ENCODE peak calls at places on chromosomes 16 and 17, in six cellular contexts. J, Z, G, Q, L and A are unnamed samples.
A peak's percentile ranks its signal among the peaks of the same experiment; 100 is the strongest.

GRCh38 chr17:69223809-69224208 is 4.8 kb downstream of the ABCA10 start:
- DNase-seq in J (no peak), Z (no peak), G (no peak), Q (no peak), L (no peak), A (peak; percentile 61)

GRCh38 chr16:55411231-55411630 is 67.8 kb upstream of the MMP2 start:
- DNase-seq in J (no peak), Z (no peak), G (no peak), Q (no peak), L (no peak), A (no peak)

GRCh38 chr17:55774834-55775233 is 24.0 kb downstream of the PCTP start:
- DNase-seq in J (no peak), Z (peak; percentile 54), G (no peak), Q (no peak), L (no peak), A (no peak)

GRCh38 chr17:8332688-8333087 is 7.0 kb upstream of the ODF4 start:
- DNase-seq in J (no peak), Z (no peak), G (no peak), Q (no peak), L (no peak), A (no peak)

GRCh38 chr17:44901323-44901965 is 2.2 kb upstream of the EFTUD2 start:
- DNase-seq in J (no peak), Z (no peak), G (no peak), Q (no peak), L (no peak), A (peak; percentile 76)

GRCh38 chr17:81241648-81242420 is 2.7 kb downstream of the NDUFAF8 start:
- DNase-seq in J (no peak), Z (peak; percentile 72), G (peak; percentile 51), Q (peak; percentile 61), L (no peak), A (peak; percentile 30)

GRCh38 chr16:77660311-77660710 is 62.0 kb upstream of the NUDT7 start:
- DNase-seq in J (no peak), Z (peak; percentile 24), G (no peak), Q (no peak), L (no peak), A (peak; percentile 52)

GRCh38 chr16:13337482-13337881 is 436.1 kb downstream of the SHISA9 start:
- DNase-seq in J (no peak), Z (no peak), G (no peak), Q (no peak), L (no peak), A (no peak)

GRCh38 chr17:42463976-42464400 is 5.3 kb downstream of the ATP6V0A1 start:
- DNase-seq in J (no peak), Z (no peak), G (no peak), Q (no peak), L (no peak), A (no peak)

GRCh38 chr17:80796430-80796861 is 195.2 kb upstream of the CHMP6 start:
- DNase-seq in J (no peak), Z (no peak), G (peak; percentile 44), Q (no peak), L (no peak), A (no peak)

GRCh38 chr16:11306997-11307638 is 26.0 kb upstream of the PRM1 start:
- DNase-seq in J (no peak), Z (no peak), G (no peak), Q (no peak), L (no peak), A (no peak)

GRCh38 chr17:11608396-11608795 is 10.1 kb downstream of the DNAH9 start:
- DNase-seq in J (no peak), Z (no peak), G (peak; percentile 62), Q (no peak), L (no peak), A (no peak)

GRCh38 chr16:64346080-64346479 is 775.8 kb downstream of the CDH11 start:
- DNase-seq in J (no peak), Z (no peak), G (no peak), Q (no peak), L (no peak), A (no peak)

GRCh38 chr17:6437466-6437865 is 2.5 kb upstream of the AIPL1 start:
- DNase-seq in J (no peak), Z (no peak), G (no peak), Q (no peak), L (no peak), A (no peak)

GRCh38 chr16:47143677-47144558 is at the start of gene NETO2:
- DNase-seq in J (peak; percentile 57), Z (peak; percentile 52), G (peak; percentile 66), Q (peak; percentile 61), L (peak; percentile 80), A (peak; percentile 60)

GRCh38 chr16:1237990-1238389 is 2.5 kb upstream of the TPSAB1 start:
- DNase-seq in J (no peak), Z (no peak), G (no peak), Q (no peak), L (no peak), A (no peak)

GRCh38 chr16:1181715-1182671 is 29.1 kb downstream of the CACNA1H start:
- DNase-seq in J (peak; percentile 42), Z (no peak), G (peak; percentile 61), Q (peak; percentile 40), L (no peak), A (peak; percentile 92)

GRCh38 chr16:72921620-72922019 is 126.3 kb downstream of the ZFHX3 start:
- DNase-seq in J (no peak), Z (no peak), G (no peak), Q (peak; percentile 73), L (peak; percentile 72), A (peak; percentile 72)

GRCh38 chr17:31684901-31685300 is 174.1 kb downstream of the COPRS start:
- DNase-seq in J (no peak), Z (no peak), G (no peak), Q (no peak), L (no peak), A (no peak)

GRCh38 chr17:40373324-40373723 is 8.8 kb upstream of the GJD3 start:
- DNase-seq in J (no peak), Z (no peak), G (no peak), Q (no peak), L (no peak), A (peak; percentile 84)

GRCh38 chr17:75619506-75620431 is 13.5 kb upstream of the SMIM5 start:
- DNase-seq in J (no peak), Z (peak; percentile 46), G (no peak), Q (no peak), L (no peak), A (peak; percentile 14)

GRCh38 chr16:86661715-86662114 is 83.4 kb downstream of the FOXL1 start:
- DNase-seq in J (no peak), Z (no peak), G (no peak), Q (no peak), L (no peak), A (no peak)

GRCh38 chr16:84868328-84868727 is 48.5 kb downstream of the CRISPLD2 start:
- DNase-seq in J (no peak), Z (no peak), G (no peak), Q (no peak), L (no peak), A (no peak)

GRCh38 chr17:32518856-32519768 is 32.3 kb downstream of the CDK5R1 start:
- DNase-seq in J (no peak), Z (peak; percentile 91), G (peak; percentile 49), Q (no peak), L (peak; percentile 77), A (peak; percentile 22)

GRCh38 chr17:7685533-7686220 is 1.6 kb downstream of the TP53 start:
- DNase-seq in J (peak; percentile 66), Z (no peak), G (peak; percentile 96), Q (peak; percentile 96), L (peak; percentile 96), A (peak; percentile 94)

GRCh38 chr16:49564577-49565224 is 191.1 kb downstream of the C16orf78 start:
- DNase-seq in J (no peak), Z (no peak), G (no peak), Q (no peak), L (no peak), A (peak; percentile 12)

GRCh38 chr17:80364091-80364691 is 50.8 kb upstream of the ENDOV start:
- DNase-seq in J (no peak), Z (peak; percentile 18), G (no peak), Q (peak; percentile 28), L (peak; percentile 69), A (no peak)

GRCh38 chr17:82297804-82298537 is 19.4 kb downstream of the CD7 start:
- DNase-seq in J (peak; percentile 56), Z (no peak), G (peak; percentile 92), Q (peak; percentile 68), L (peak; percentile 95), A (peak; percentile 96)

GRCh38 chr17:21419299-21420239 is 43.4 kb downstream of the KCNJ12 start:
- DNase-seq in J (no peak), Z (no peak), G (no peak), Q (no peak), L (peak; percentile 58), A (no peak)

GRCh38 chr16:58022601-58023371 is 2.8 kb upstream of the MMP15 start:
- DNase-seq in J (no peak), Z (no peak), G (peak; percentile 71), Q (peak; percentile 82), L (peak; percentile 83), A (peak; percentile 73)